ENCODE peak calls at places on chromosomes 13 and 19, in nine cellular contexts. A is AG04450, L is fibroblast of mammary gland, B is psoas muscle, J is fibroblast of the aortic adventitia, S is PC-9, H is neural progenitor cell, Q is brain microvascular endothelial cell, F is fibroblast of lung. O is an unnamed sample.

GRCh38 chr13:50644081-50644871 is 199.2 kb downstream of the DLEU7 start:
- DNase-seq in A (no peak), B (no peak), J (no peak), F (no peak), S (peak), H (no peak), Q (no peak), L (no peak), O (no peak)

GRCh38 chr13:112446347-112446861 is 70.2 kb downstream of the SPACA7 start:
- DNase-seq in J (no peak), A (no peak), Q (no peak), B (no peak), H (no peak), F (no peak), L (no peak), S (no peak), O (no peak)

GRCh38 chr19:2751438-2751830 is 11.6 kb upstream of the SLC39A3 start:
- DNase-seq in Q (no peak), L (no peak), J (no peak), F (no peak), S (no peak), H (no peak), A (no peak), B (no peak), O (no peak)

GRCh38 chr19:50266896-50267295 is 62.3 kb downstream of the KCNC3 start:
- DNase-seq in L (no peak), Q (no peak), B (no peak), J (no peak), S (no peak), A (no peak), H (peak), F (no peak), O (no peak)

GRCh38 chr13:114286808-114287207 is 5.4 kb downstream of the UPF3A start:
- DNase-seq in A (no peak), S (no peak), J (no peak), B (no peak), Q (peak), H (no peak), F (peak), L (no peak), O (no peak)

GRCh38 chr13:100535401-100536135 is 53.0 kb downstream of the GGACT start:
- DNase-seq in F (no peak), Q (no peak), H (no peak), S (no peak), J (peak), L (peak), A (no peak), B (no peak), O (no peak)

GRCh38 chr13:98944336-98944735 is 33.5 kb downstream of the DOCK9 start:
- DNase-seq in H (no peak), F (no peak), B (no peak), S (no peak), L (no peak), A (no peak), J (peak), Q (no peak), O (no peak)

GRCh38 chr19:8655340-8655709 is 24.9 kb downstream of the NFILZ start:
- DNase-seq in H (no peak), A (no peak), J (no peak), F (no peak), S (no peak), B (no peak), L (no peak), Q (no peak), O (no peak)

GRCh38 chr13:21058361-21058760 is 3.0 kb downstream of the LATS2 start:
- DNase-seq in J (peak), S (no peak), A (no peak), F (peak), B (no peak), H (no peak), Q (no peak), L (no peak), O (no peak)

GRCh38 chr19:45121827-45122345 is 28.9 kb downstream of the PPP1R37 start:
- DNase-seq in L (no peak), Q (no peak), A (no peak), B (no peak), S (peak), H (no peak), J (no peak), F (no peak), O (no peak)

GRCh38 chr19:16928916-16929315 is 40.1 kb downstream of the F2RL3 start:
- DNase-seq in J (no peak), A (no peak), S (no peak), H (no peak), Q (no peak), B (no peak), L (no peak), F (no peak), O (no peak)

GRCh38 chr13:49840667-49841066 is 48.2 kb upstream of the KPNA3 start:
- DNase-seq in H (no peak), B (no peak), J (no peak), S (no peak), A (no peak), F (no peak), L (no peak), Q (no peak), O (no peak)

GRCh38 chr13:45828253-45828968 is 23.1 kb downstream of the SIAH3 start:
- DNase-seq in J (no peak), A (no peak), F (no peak), Q (no peak), S (no peak), B (no peak), H (no peak), L (no peak), O (no peak)

GRCh38 chr19:3115916-3116602 is 19.8 kb upstream of the GNA15 start:
- DNase-seq in J (no peak), B (no peak), S (peak), L (no peak), Q (no peak), H (no peak), A (no peak), F (peak), O (no peak)

GRCh38 chr19:13022111-13022858 is 27.0 kb downstream of the NFIX start:
- DNase-seq in S (no peak), F (peak), L (peak), H (no peak), B (peak), Q (peak), A (peak), J (peak), O (no peak)

GRCh38 chr13:91045351-91046034 is 302.0 kb upstream of the MIR17HG start:
- DNase-seq in A (no peak), F (peak), L (no peak), Q (no peak), S (no peak), H (peak), J (no peak), B (no peak), O (no peak)

GRCh38 chr19:50191270-50191669 is 12.2 kb upstream of the MYH14 start:
- DNase-seq in H (no peak), J (no peak), F (no peak), S (no peak), Q (no peak), B (no peak), A (no peak), L (no peak), O (no peak)

GRCh38 chr19:14127929-14128509 is 8.4 kb downstream of the ASF1B start:
- DNase-seq in J (no peak), F (no peak), S (no peak), B (peak), Q (no peak), H (no peak), L (no peak), A (no peak), O (no peak)

GRCh38 chr13:101520672-101521071 is 68.2 kb downstream of the ITGBL1 start:
- DNase-seq in L (peak), H (peak), F (peak), Q (peak), A (peak), J (peak), S (no peak), B (no peak), O (peak)

GRCh38 chr13:32969516-32969941 is 46.7 kb upstream of the KL start:
- DNase-seq in B (no peak), H (no peak), A (peak), S (no peak), L (peak), J (peak), F (peak), Q (peak), O (no peak)

GRCh38 chr13:22561581-22561980 is 619.2 kb upstream of the SGCG start:
- DNase-seq in F (no peak), H (no peak), Q (no peak), S (no peak), A (no peak), J (no peak), B (no peak), L (peak), O (no peak)

GRCh38 chr19:49335784-49336481 is 727 bp downstream of the CD37 start:
- DNase-seq in L (no peak), Q (no peak), J (no peak), A (no peak), S (no peak), F (no peak), H (no peak), B (no peak), O (no peak)

GRCh38 chr13:77026255-77026782 is 640 bp downstream of the FBXL3 start:
- DNase-seq in B (peak), Q (peak), F (peak), A (no peak), H (peak), S (peak), J (peak), L (peak), O (no peak)

GRCh38 chr19:40411125-40411842 is 1.9 kb downstream of the PRX start:
- DNase-seq in L (no peak), A (no peak), B (peak), S (no peak), F (no peak), Q (no peak), H (no peak), J (no peak), O (no peak)

GRCh38 chr19:13705201-13705600 is 59.1 kb upstream of the MRI1 start:
- DNase-seq in J (no peak), S (no peak), H (no peak), L (no peak), Q (no peak), B (no peak), A (no peak), F (no peak), O (no peak)

GRCh38 chr19:15836345-15836594 is 20.8 kb upstream of the OR10H1 start:
- DNase-seq in J (peak), Q (peak), F (no peak), H (no peak), A (no peak), S (no peak), L (peak), B (no peak), O (no peak)

GRCh38 chr19:3968556-3969434 is 2.1 kb downstream of the DAPK3 start:
- DNase-seq in L (peak), S (peak), A (peak), J (peak), Q (peak), H (peak), F (peak), B (peak), O (peak)

GRCh38 chr13:87035538-87035937 is 635.6 kb upstream of the SLITRK5 start:
- DNase-seq in J (peak), S (no peak), F (no peak), L (peak), Q (no peak), H (no peak), B (no peak), A (no peak), O (no peak)

GRCh38 chr13:95552208-95552538 is 347 bp upstream of the CLDN10 start:
- DNase-seq in A (no peak), H (no peak), F (no peak), Q (no peak), B (no peak), L (no peak), S (no peak), J (no peak), O (no peak)
- H3K4me3 ChIP-seq in A (no peak), H (peak), F (no peak), Q (peak), B (peak), L (no peak), S (no peak), J (no peak), O (no peak)

GRCh38 chr13:110262494-110262893 is 44.5 kb downstream of the COL4A1 start:
- DNase-seq in F (no peak), H (peak), J (no peak), B (no peak), L (no peak), A (no peak), S (no peak), Q (no peak), O (no peak)
- H3K4me3 ChIP-seq in F (no peak), H (no peak), J (no peak), B (no peak), L (no peak), A (no peak), S (no peak), Q (no peak), O (no peak)

GRCh38 chr13:71867101-71867814 is at the start of gene DACH1:
- DNase-seq in F (peak), Q (peak), H (peak), B (peak), S (peak), A (no peak), J (peak), L (peak), O (no peak)

GRCh38 chr13:71864981-71865857 is 1.8 kb downstream of the DACH1 start:
- DNase-seq in A (no peak), B (peak), L (no peak), H (peak), S (no peak), J (no peak), F (peak), Q (peak), O (no peak)

GRCh38 chr13:71865858-71866172 is 1.2 kb downstream of the DACH1 start:
- DNase-seq in S (no peak), B (no peak), Q (no peak), J (no peak), A (no peak), L (no peak), F (peak), H (peak), O (no peak)

GRCh38 chr13:71864094-71864980 is 2.7 kb downstream of the DACH1 start:
- DNase-seq in H (peak), A (no peak), F (peak), Q (peak), S (no peak), B (peak), L (no peak), J (no peak), O (no peak)

GRCh38 chr13:71866173-71867091 is 572 bp downstream of the DACH1 start:
- DNase-seq in B (peak), H (peak), F (peak), S (peak), Q (peak), L (no peak), A (no peak), J (no peak), O (no peak)
- H3K4me3 ChIP-seq in B (peak), H (peak), F (peak), S (peak), Q (peak), L (peak), A (peak), J (peak), O (peak)

DNA sequence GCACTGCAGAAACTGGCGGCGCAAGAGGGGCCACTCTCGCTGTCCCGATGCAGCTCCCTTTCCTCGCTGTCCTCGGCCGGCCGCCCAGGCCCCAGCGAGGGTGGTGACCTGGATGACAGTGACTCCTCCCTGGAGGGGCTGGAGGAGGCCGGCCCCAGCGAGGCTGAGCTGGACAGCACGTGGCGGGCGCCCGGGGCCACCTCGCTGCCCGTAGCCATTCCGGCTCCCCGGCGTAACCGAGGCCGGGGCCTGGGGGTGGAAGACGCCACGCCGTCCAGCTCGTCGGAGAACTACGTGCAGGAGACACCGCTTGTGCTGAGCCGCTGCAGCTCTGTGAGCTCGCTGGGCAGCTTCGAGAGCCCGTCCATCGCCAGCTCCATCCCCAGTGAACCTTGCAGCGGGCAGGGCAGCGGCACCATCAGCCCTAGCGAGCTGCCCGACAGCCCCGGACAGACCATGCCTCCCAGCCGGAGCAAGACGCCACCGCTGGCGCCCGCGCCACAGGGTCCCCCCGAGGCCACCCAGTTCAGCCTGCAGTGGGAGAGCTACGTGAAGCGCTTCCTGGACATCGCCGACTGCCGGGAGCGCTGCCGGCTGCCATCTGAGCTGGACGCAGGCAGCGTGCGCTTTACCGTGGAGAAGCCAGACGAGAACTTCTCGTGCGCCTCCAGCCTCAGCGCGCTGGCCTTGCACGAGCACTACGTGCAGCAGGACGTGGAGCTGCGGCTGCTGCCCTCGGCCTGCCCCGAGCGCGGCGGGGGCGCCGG is 12.4 kb downstream of the C19orf25 start:
- DNase-seq in B (peak), J (no peak), H (peak), Q (no peak), F (no peak), A (no peak), L (no peak), S (no peak), O (no peak)
- H3K4me3 ChIP-seq in B (no peak), J (no peak), H (peak), Q (no peak), F (no peak), A (no peak), L (no peak), S (no peak), O (no peak)

DNA sequence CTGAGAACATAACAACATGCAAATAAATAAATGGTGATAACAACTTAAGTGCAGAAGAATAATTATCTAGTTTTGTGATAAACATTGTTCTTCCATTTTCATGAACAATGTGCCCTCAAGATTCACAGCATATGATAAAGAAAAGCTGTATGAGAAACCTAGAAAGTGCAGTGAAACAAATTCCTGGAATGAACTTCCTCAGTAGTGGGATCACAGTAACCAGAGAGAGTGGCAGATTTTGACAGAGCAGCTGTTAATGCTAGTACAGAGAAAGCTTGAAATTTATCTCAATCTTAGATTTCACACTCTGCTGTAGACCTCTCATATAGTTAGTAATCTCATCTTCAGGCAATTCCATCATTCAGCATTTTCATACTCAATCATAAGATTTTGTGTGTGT is 664.9 kb downstream of the PCDH9 start:
- DNase-seq in A (no peak), J (no peak), H (no peak), L (no peak), S (no peak), B (no peak), Q (no peak), F (no peak), O (no peak)
- H3K4me3 ChIP-seq in A (no peak), J (no peak), H (no peak), L (no peak), S (no peak), B (no peak), Q (no peak), F (no peak), O (no peak)

GRCh38 chr13:53281677-53282076 is 253.1 kb downstream of the OLFM4 start:
- DNase-seq in J (no peak), L (no peak), Q (no peak), S (no peak), H (no peak), F (no peak), B (no peak), A (no peak), O (no peak)

DNA sequence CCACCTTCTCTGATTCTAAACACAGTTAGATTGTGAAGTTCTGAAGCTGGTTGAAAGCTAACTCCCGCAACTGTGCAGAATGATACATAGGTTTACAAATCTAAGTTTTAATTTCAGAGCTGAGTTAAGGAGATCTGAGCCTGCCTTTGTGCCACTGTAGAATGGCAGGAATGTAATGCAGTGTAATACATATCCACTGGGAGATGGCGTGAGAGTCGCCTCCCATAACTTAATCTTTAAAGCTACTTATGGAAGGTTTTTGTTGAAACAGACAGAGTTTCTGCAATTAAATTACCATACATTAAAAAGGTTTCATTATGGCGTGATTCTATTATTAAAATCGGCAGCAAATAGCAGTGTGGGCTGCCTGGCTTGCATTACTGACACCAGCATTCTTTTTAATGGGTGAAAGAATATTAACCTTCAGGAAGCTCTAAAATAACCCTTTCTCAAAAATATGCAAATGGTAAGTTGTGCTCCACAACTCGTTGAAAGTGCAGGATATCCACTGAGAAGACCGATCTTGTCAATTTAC is 257.4 kb downstream of the OLFM4 start:
- DNase-seq in S (no peak), L (no peak), H (no peak), F (no peak), B (no peak), J (no peak), A (no peak), Q (no peak), O (no peak)
- H3K4me3 ChIP-seq in S (no peak), L (no peak), H (no peak), F (no peak), B (no peak), J (no peak), A (no peak), Q (no peak), O (no peak)

DNA sequence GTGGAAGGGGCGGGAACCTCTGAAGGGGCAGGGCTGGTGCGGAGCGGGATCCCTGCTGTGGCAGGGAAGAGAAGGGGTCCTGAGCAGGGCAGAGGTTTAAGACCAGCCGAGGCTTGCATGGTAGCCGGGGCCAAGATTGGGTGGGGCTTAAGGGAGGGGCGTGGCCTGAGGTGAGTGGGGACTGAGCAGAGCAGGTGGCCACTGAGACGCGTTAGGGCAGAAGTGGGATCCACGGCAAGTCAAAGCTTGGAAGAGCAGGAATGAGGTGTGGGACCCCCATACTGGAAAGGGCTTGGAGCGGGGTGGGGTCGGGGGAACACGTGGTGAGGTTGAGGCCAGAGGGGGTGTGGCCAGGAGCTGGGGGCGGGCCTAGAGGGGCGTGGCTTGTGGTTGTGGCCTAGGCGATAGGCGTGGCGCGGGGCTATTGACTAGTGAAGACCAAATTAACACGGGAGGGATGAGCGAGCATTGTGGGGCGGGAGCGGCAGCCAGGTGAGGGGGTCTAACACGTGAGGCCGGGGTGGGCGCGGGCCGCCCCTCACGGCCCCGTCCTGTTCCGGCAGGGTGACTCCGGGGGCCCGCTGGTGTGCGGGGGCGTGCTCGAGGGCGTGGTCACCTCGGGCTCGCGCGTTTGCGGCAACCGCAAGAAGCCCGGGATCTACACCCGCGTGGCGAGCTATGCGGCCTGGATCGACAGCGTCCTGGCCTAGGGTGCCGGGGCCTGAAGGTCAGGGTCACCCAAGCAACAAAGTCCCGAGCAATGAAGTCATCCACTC is 3.3 kb downstream of the CFD start:
- DNase-seq in S (no peak), J (no peak), A (no peak), F (peak), H (peak), L (peak), B (peak), Q (peak), O (no peak)
- H3K4me3 ChIP-seq in S (no peak), J (no peak), A (no peak), F (no peak), H (no peak), L (no peak), B (no peak), Q (no peak), O (no peak)